ENCODE peak calls at places on chromosomes 4 and X, in nine cellular contexts. B, A, L, C, S, E, D, V and K are unnamed samples.

GRCh38 chr4:177118596-177118995 is 191.1 kb upstream of the NEIL3 start:
- DNase-seq in B (no peak), A (no peak), L (peak), C (peak), S (no peak), E (peak), D (no peak), V (no peak), K (peak)

GRCh38 chrX:50635811-50636365 is 165.3 kb upstream of the DGKK start:
- DNase-seq in B (no peak), A (no peak), L (no peak), C (no peak), S (no peak), E (no peak), D (no peak), V (no peak), K (no peak)

GRCh38 chrX:40607381-40607780 is 15.8 kb upstream of the MPC1L start:
- DNase-seq in B (no peak), A (no peak), L (no peak), C (no peak), S (no peak), E (no peak), D (no peak), V (no peak), K (peak)

GRCh38 chrX:134026732-134027311 is 41.4 kb upstream of the GPC3 start:
- DNase-seq in B (no peak), A (peak), L (no peak), C (peak), S (peak), E (peak), D (no peak), V (peak), K (peak)

GRCh38 chr4:8913121-8913857 is 41.6 kb upstream of the HMX1 start:
- DNase-seq in B (peak), A (peak), L (no peak), C (no peak), S (no peak), E (no peak), D (no peak), V (no peak), K (no peak)

GRCh38 chr4:136725286-136726081 is 806.8 kb downstream of the PCDH18 start:
- DNase-seq in B (no peak), A (no peak), L (no peak), C (peak), S (no peak), E (no peak), D (no peak), V (no peak), K (no peak)

GRCh38 chr4:67909910-67910905 is 26.4 kb upstream of the TMPRSS11D start:
- DNase-seq in B (no peak), A (no peak), L (no peak), C (no peak), S (no peak), E (peak), D (no peak), V (peak), K (no peak)

GRCh38 chrX:48683411-48683982 is at the start of gene WAS:
- DNase-seq in B (no peak), A (no peak), L (no peak), C (no peak), S (no peak), E (no peak), D (peak), V (no peak), K (no peak)

GRCh38 chr4:156677136-156677535 is 294.5 kb downstream of the PDGFC start:
- DNase-seq in B (no peak), A (no peak), L (no peak), C (peak), S (no peak), E (peak), D (no peak), V (peak), K (no peak)

GRCh38 chr4:88341227-88342192 is 37.1 kb upstream of the HERC6 start:
- DNase-seq in B (no peak), A (no peak), L (no peak), C (peak), S (no peak), E (peak), D (no peak), V (peak), K (peak)

GRCh38 chr4:30605616-30606015 is 114.6 kb upstream of the PCDH7 start:
- DNase-seq in B (no peak), A (no peak), L (no peak), C (peak), S (no peak), E (no peak), D (no peak), V (no peak), K (no peak)

GRCh38 chrX:110665636-110666035 is 130.0 kb downstream of the CHRDL1 start:
- DNase-seq in B (no peak), A (no peak), L (peak), C (no peak), S (peak), E (peak), D (no peak), V (peak), K (peak)

GRCh38 chrX:111447298-111447697 is 35.3 kb upstream of the DCX start:
- DNase-seq in B (no peak), A (no peak), L (no peak), C (no peak), S (peak), E (peak), D (no peak), V (peak), K (no peak)

GRCh38 chr4:22661443-22661842 is 31.3 kb upstream of the GBA3 start:
- DNase-seq in B (no peak), A (no peak), L (no peak), C (no peak), S (no peak), E (no peak), D (no peak), V (no peak), K (no peak)

GRCh38 chrX:46694549-46694948 is 64.4 kb downstream of the SLC9A7 start:
- DNase-seq in B (no peak), A (no peak), L (no peak), C (no peak), S (no peak), E (no peak), D (no peak), V (no peak), K (no peak)

GRCh38 chrX:30241724-30242415 is at the start of gene MAGEB4:
- DNase-seq in B (no peak), A (no peak), L (no peak), C (no peak), S (no peak), E (no peak), D (no peak), V (no peak), K (no peak)

GRCh38 chr4:103936653-103937145 is 216.9 kb upstream of the TACR3 start:
- DNase-seq in B (no peak), A (no peak), L (no peak), C (no peak), S (no peak), E (no peak), D (no peak), V (no peak), K (no peak)

GRCh38 chr4:30817489-30817888 is 97.3 kb downstream of the PCDH7 start:
- DNase-seq in B (no peak), A (no peak), L (no peak), C (no peak), S (no peak), E (no peak), D (no peak), V (no peak), K (no peak)

GRCh38 chrX:129606918-129607317 is 47.8 kb downstream of the APLN start:
- DNase-seq in B (no peak), A (no peak), L (no peak), C (peak), S (peak), E (peak), D (no peak), V (peak), K (peak)

GRCh38 chr4:112968456-112969159 is 80.8 kb upstream of the ANK2 start:
- DNase-seq in B (no peak), A (no peak), L (no peak), C (no peak), S (no peak), E (no peak), D (no peak), V (no peak), K (no peak)

GRCh38 chr4:112589207-112589606 is 47.5 kb downstream of the ZGRF1 start:
- DNase-seq in B (no peak), A (no peak), L (no peak), C (no peak), S (no peak), E (peak), D (no peak), V (peak), K (no peak)

GRCh38 chrX:101415180-101416130 is 7.4 kb downstream of the HNRNPH2 start:
- DNase-seq in B (no peak), A (no peak), L (no peak), C (peak), S (peak), E (peak), D (peak), V (peak), K (peak)

GRCh38 chr4:56979674-56980073 is 978 bp downstream of the POLR2B start:
- DNase-seq in B (no peak), A (no peak), L (no peak), C (no peak), S (peak), E (peak), D (no peak), V (peak), K (no peak)

GRCh38 chr4:40548256-40548655 is 81.4 kb downstream of the RBM47 start:
- DNase-seq in B (no peak), A (no peak), L (no peak), C (no peak), S (no peak), E (no peak), D (no peak), V (no peak), K (no peak)

GRCh38 chr4:7650606-7651400 is 216.1 kb upstream of the PSAPL1 start:
- DNase-seq in B (no peak), A (no peak), L (no peak), C (no peak), S (peak), E (peak), D (peak), V (no peak), K (no peak)

GRCh38 chrX:136193771-136194170 is 46.4 kb downstream of the FHL1 start:
- DNase-seq in B (no peak), A (no peak), L (no peak), C (no peak), S (no peak), E (no peak), D (no peak), V (no peak), K (no peak)

GRCh38 chrX:3712080-3712869 is 1.2 kb downstream of the PRKX start:
- DNase-seq in B (no peak), A (no peak), L (no peak), C (peak), S (peak), E (peak), D (no peak), V (no peak), K (no peak)

GRCh38 chrX:4935846-4936245 is 1222.4 kb upstream of the PRKX start:
- DNase-seq in B (no peak), A (no peak), L (peak), C (no peak), S (no peak), E (peak), D (peak), V (no peak), K (no peak)

GRCh38 chr4:59818656-59819055 is 1381.5 kb upstream of the ADGRL3 start:
- DNase-seq in B (no peak), A (no peak), L (no peak), C (peak), S (no peak), E (peak), D (no peak), V (no peak), K (no peak)

GRCh38 chrX:15471016-15471415 is 22.1 kb downstream of the PIR start:
- DNase-seq in B (peak), A (no peak), L (peak), C (peak), S (peak), E (peak), D (peak), V (peak), K (no peak)

GRCh38 chr4:159747983-159748382 is 645.1 kb downstream of the RAPGEF2 start:
- DNase-seq in B (no peak), A (no peak), L (no peak), C (no peak), S (no peak), E (no peak), D (no peak), V (no peak), K (no peak)

GRCh38 chr4:84472154-84472553 is 26.9 kb downstream of the NKX6-1 start:
- DNase-seq in B (no peak), A (no peak), L (no peak), C (no peak), S (no peak), E (no peak), D (no peak), V (no peak), K (no peak)

GRCh38 chr4:109967798-109968520 is 55.3 kb downstream of the EGF start:
- DNase-seq in B (no peak), A (no peak), L (no peak), C (peak), S (no peak), E (peak), D (no peak), V (no peak), K (no peak)

GRCh38 chrX:40173662-40174593 is 76.2 kb upstream of the BCOR start:
- DNase-seq in B (no peak), A (no peak), L (peak), C (no peak), S (no peak), E (peak), D (no peak), V (peak), K (no peak)

GRCh38 chrX:3393168-3393567 is 46.7 kb upstream of the MXRA5 start:
- DNase-seq in B (no peak), A (no peak), L (no peak), C (no peak), S (no peak), E (no peak), D (no peak), V (no peak), K (no peak)

GRCh38 chr4:183469327-183469726 is 24.9 kb downstream of the CDKN2AIP start:
- DNase-seq in B (no peak), A (no peak), L (no peak), C (no peak), S (no peak), E (no peak), D (no peak), V (no peak), K (no peak)

GRCh38 chr4:85544751-85545150 is 69.8 kb downstream of the ARHGAP24 start:
- DNase-seq in B (no peak), A (no peak), L (no peak), C (no peak), S (no peak), E (no peak), D (no peak), V (no peak), K (no peak)

GRCh38 chr4:137238456-137238855 is 293.8 kb downstream of the PCDH18 start:
- DNase-seq in B (no peak), A (no peak), L (no peak), C (no peak), S (no peak), E (no peak), D (no peak), V (no peak), K (no peak)

GRCh38 chrX:154432210-154432609 is 3.7 kb downstream of the ATP6AP1 start:
- DNase-seq in B (no peak), A (no peak), L (no peak), C (no peak), S (no peak), E (no peak), D (no peak), V (no peak), K (no peak)

GRCh38 chrX:41184312-41184711 is 99.1 kb downstream of the USP9X start:
- DNase-seq in B (no peak), A (no peak), L (no peak), C (no peak), S (no peak), E (no peak), D (no peak), V (no peak), K (no peak)

GRCh38 chr4:150828159-150828558 is 186.9 kb downstream of the LRBA start:
- DNase-seq in B (no peak), A (no peak), L (no peak), C (no peak), S (no peak), E (no peak), D (no peak), V (no peak), K (no peak)
- TF ChIP-seq CTCF in B (no peak), A (no peak), L (no peak), C (no peak), S (no peak), E (no peak), D (no peak), V (no peak), K (no peak)

GRCh38 chrX:122739770-122740169 is 444.3 kb upstream of the GRIA3 start:
- DNase-seq in B (no peak), A (no peak), L (no peak), C (no peak), S (no peak), E (peak), D (no peak), V (peak), K (no peak)
- TF ChIP-seq CTCF in B (no peak), A (no peak), L (no peak), C (no peak), S (no peak), E (no peak), D (no peak), V (peak), K (peak)

DNA sequence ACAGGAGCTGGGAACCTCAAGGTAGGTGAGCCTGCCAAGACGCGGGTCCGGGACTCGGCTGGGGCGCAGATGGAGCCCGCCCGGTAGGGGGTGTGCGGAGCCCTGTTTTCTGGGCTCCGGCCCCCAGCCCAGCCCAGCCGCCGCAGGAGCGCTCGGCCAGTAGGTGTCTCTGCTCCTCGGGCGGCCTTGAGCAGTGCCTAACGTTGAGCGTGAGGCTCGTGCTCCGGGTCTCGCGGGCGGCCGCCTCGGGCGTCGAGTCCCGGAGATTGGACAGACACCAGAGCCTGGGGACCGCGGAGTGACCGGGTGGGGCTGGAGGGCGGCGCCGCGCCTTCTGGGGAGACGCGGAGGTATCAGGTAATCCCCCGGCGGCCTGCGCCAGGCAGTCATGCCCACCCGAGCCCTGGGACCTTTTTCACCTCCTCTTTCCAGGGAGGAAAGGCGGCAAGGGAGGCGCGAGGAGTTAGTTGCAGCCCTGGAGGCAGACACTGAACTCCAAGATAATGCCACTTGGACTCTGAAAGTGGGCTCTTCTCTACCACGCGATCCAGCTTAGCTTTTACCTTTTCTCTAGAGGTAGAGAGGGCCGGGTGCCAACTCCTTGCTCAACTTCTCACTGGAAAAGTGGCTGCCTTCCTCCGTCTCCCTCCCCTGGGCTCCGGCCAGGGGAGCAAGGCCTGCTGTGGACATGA is 14.5 kb upstream of the FGG start:
- DNase-seq in B (peak), A (no peak), L (peak), C (no peak), S (peak), E (peak), D (no peak), V (peak), K (no peak)
- TF ChIP-seq CTCF in B (peak), A (peak), L (peak), C (peak), S (peak), E (peak), D (peak), V (peak), K (peak)

GRCh38 chr4:25144870-25145481 is 15.3 kb downstream of the SEPSECS start:
- DNase-seq in B (no peak), A (no peak), L (no peak), C (no peak), S (no peak), E (peak), D (no peak), V (no peak), K (no peak)
- TF ChIP-seq CTCF in B (no peak), A (peak), L (peak), C (peak), S (peak), E (peak), D (peak), V (peak), K (peak)

DNA sequence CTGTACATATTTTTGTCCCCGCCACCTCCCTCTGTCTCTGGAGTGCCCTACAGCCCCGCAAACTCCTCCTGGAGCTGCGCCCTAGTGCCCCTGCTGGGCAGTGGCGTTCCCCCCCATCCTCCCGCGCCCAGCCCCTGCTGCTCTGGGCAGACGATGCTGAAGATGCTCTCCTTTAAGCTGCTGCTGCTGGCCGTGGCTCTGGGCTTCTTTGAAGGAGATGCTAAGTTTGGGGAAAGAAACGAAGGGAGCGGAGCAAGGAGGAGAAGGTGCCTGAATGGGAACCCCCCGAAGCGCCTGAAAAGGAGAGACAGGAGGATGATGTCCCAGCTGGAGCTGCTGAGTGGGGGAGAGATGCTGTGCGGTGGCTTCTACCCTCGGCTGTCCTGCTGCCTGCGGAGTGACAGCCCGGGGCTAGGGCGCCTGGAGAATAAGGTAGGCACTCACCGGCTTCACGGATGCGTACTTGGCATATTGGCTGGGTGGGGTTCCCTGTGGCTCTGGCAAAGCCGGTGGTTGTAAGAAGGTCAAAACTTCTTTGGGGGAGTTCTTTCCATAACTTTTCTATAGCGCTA is 653 bp downstream of the HHIP start:
- DNase-seq in B (no peak), A (no peak), L (peak), C (no peak), S (peak), E (peak), D (no peak), V (no peak), K (no peak)
- TF ChIP-seq CTCF in B (no peak), A (no peak), L (no peak), C (peak), S (peak), E (no peak), D (no peak), V (no peak), K (peak)

DNA sequence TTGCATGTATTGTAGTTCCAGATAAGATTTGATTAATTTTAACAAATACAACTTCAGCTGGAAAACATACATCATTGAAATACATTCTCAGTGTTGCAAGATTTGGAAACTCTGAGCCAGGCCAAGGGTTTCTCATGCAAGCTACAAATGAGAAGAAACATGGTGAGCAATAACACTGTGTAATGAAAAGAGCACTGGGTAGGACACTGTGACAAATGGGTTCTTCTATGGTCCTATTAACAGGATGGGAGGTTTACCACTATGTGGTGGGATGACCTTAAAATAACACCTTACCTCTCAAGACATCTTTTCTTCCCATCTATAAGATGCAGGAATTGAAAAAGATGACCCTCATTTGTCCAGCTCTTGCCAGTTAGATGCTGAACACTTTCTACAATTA is 19.6 kb upstream of the NDNF start:
- DNase-seq in B (no peak), A (no peak), L (no peak), C (no peak), S (no peak), E (no peak), D (no peak), V (no peak), K (no peak)
- TF ChIP-seq CTCF in B (no peak), A (no peak), L (no peak), C (no peak), S (no peak), E (no peak), D (no peak), V (no peak), K (no peak)

DNA sequence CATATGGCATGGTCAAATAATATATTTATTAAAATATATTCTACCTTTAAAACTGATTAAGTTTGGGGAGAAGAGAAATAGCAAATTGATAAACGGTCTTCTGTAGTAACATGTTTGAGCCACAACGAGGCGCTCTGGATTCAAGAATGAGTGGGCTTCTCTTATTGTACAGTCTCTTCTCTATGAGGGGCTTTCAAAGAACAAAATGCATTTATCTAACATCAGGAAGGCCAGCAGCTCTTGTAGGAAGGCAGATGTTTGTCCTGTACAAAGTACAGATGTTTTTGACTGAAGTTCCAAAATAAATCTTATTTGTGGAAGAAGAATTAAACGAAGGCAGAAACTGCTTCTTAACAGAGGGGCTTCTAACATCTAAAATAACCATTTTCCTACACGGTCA is 153.6 kb downstream of the RASL11B start:
- DNase-seq in B (no peak), A (no peak), L (no peak), C (peak), S (peak), E (peak), D (no peak), V (peak), K (no peak)
- TF ChIP-seq CTCF in B (peak), A (peak), L (peak), C (peak), S (peak), E (peak), D (peak), V (peak), K (peak)